ENCODE peak calls at places on chromosomes 3 and 15, in eight cellular contexts. A, W, P, O, V, J, I and Q are unnamed samples.
A peak's percentile ranks its signal among the peaks of the same experiment; 100 is the strongest.

GRCh38 chr3:111128884-111129283 is 57.3 kb downstream of the NECTIN3 start:
- DNase-seq in V (no peak), P (no peak), O (no peak), A (no peak), I (peak; percentile 48), W (no peak), J (no peak), Q (no peak)

GRCh38 chr3:74897006-74897405 is 282.5 kb upstream of the CNTN3 start:
- DNase-seq in O (no peak), V (no peak), W (peak; percentile 2), A (no peak), I (no peak), P (peak; percentile 56), J (peak; percentile 3), Q (no peak)

GRCh38 chr3:121153851-121154250 is 245.8 kb downstream of the STXBP5L start:
- DNase-seq in I (no peak), W (no peak), J (no peak), P (no peak), O (no peak), A (no peak), V (no peak), Q (no peak)

GRCh38 chr15:29226431-29227216 is 43.0 kb downstream of the NSMCE3 start:
- DNase-seq in J (no peak), I (no peak), O (no peak), P (peak; percentile 64), W (no peak), A (no peak), V (no peak), Q (no peak)

GRCh38 chr3:53140575-53141467 is 10.6 kb upstream of the RFT1 start:
- DNase-seq in O (no peak), A (no peak), I (peak; percentile 81), P (no peak), J (no peak), W (no peak), V (no peak), Q (no peak)

GRCh38 chr3:126450219-126450618 is 25.5 kb downstream of the ZXDC start:
- DNase-seq in I (no peak), P (no peak), W (no peak), J (no peak), O (no peak), V (no peak), A (no peak), Q (no peak)

GRCh38 chr15:39624806-39625205 is 43.9 kb downstream of the THBS1 start:
- DNase-seq in O (no peak), A (no peak), W (no peak), V (peak; percentile 45), J (no peak), I (peak; percentile 93), P (no peak), Q (peak; percentile 50)

GRCh38 chr15:80246425-80246894 is 5.6 kb downstream of the CTXND1 start:
- DNase-seq in A (no peak), V (no peak), W (no peak), J (no peak), O (no peak), I (peak; percentile 3), P (no peak), Q (peak; percentile 89)

GRCh38 chr15:100291106-100291505 is 50.7 kb downstream of the ADAMTS17 start:
- DNase-seq in W (no peak), A (no peak), P (no peak), O (no peak), J (no peak), I (no peak), V (no peak), Q (no peak)

GRCh38 chr3:129433565-129433964 is 5.1 kb upstream of the EFCAB12 start:
- DNase-seq in I (no peak), J (no peak), O (no peak), W (no peak), A (no peak), P (no peak), V (no peak), Q (no peak)

GRCh38 chr15:48609486-48609885 is 36.0 kb downstream of the FBN1 start:
- DNase-seq in A (no peak), O (no peak), I (no peak), W (no peak), J (no peak), P (no peak), V (no peak), Q (no peak)

GRCh38 chr15:72237286-72238224 is 6.6 kb upstream of the PKM start:
- DNase-seq in W (peak; percentile 97), A (peak; percentile 29), V (peak; percentile 51), P (peak; percentile 15), I (peak; percentile 98), O (peak; percentile 43), J (peak; percentile 89), Q (peak; percentile 85)

GRCh38 chr3:172635588-172635987 is 75.3 kb downstream of the NCEH1 start:
- DNase-seq in A (no peak), O (no peak), W (no peak), J (no peak), P (no peak), I (peak; percentile 60), V (peak; percentile 43), Q (no peak)

DNA sequence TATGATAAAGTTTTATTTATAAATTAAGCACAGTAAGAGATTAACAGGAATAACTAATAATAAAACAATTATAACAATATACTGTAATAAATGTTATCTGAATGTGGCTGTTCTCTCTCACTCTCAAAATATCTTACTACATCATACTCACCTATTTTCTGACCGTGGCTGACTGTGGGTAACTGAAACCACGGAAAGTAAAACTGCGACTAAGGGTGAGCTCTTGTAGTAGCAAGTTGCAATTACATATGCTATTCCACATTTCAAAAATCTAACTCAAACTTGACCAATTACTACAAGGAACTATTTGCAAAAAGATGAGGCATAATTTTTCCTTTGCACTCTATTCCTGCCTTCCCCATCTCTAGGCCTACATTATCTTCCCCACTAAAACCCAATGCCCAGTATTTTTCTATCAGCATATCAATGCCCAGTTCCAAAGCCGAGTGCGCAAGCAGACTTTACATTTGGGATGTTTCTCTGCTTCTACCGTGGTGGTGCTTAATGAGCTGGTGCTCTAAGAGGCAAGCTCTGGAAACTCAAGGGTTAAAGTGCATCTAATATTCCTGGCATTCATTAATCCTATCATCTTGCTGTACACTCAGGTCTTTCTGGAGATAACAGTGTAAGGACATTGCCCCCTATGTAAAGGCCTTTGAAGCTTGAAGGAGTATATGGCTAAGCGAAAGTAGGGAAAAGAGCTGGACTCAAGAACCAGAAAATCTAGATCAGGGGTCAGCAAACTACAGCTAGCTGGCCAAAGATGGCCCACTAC is 6.7 kb downstream of the PCYT1A start:
- DNase-seq in A (no peak), W (no peak), I (no peak), J (no peak), V (no peak), O (no peak), P (no peak), Q (no peak)
- TF ChIP-seq USF2 in A (no peak), W (no peak), I (no peak), J (no peak), V (no peak), O (no peak), P (no peak), Q (no peak)

GRCh38 chr3:158685151-158685550 is 12.7 kb upstream of the LXN start:
- DNase-seq in A (no peak), V (no peak), O (no peak), J (no peak), W (no peak), P (no peak), I (no peak), Q (no peak)

GRCh38 chr3:158678687-158679086 is 6.2 kb upstream of the LXN start:
- DNase-seq in I (no peak), V (no peak), P (no peak), W (no peak), A (no peak), J (no peak), O (no peak), Q (no peak)

GRCh38 chr3:158683216-158683975 is 10.9 kb upstream of the LXN start:
- DNase-seq in W (no peak), O (no peak), P (no peak), I (peak; percentile 88), J (no peak), A (no peak), V (no peak), Q (no peak)

GRCh38 chr3:158680861-158681260 is 8.4 kb upstream of the LXN start:
- DNase-seq in A (no peak), O (no peak), W (no peak), V (no peak), J (no peak), I (no peak), P (no peak), Q (no peak)

DNA sequence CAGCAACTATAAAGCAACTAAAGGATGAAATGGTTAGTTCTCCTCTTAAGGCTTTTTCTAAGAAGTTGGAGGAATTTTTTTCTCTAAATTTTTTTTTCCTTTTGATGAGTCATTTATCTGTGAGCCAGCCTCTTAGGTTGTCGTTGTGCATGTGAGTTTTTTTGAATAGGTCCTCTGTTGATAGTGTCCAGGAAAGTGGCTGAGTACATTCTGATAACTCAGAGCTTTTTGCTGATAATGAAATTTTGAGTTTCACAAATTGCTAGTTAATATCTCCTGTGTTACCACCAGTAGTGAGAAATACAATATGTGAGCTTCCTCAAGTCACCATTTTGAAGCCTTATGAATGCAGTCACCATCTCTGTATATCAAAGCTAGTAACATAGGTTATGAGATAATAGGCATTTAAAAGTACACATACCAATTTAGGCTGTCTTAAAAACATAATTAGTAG is 7.1 kb upstream of the LXN start:
- DNase-seq in O (no peak), I (peak; percentile 63), A (no peak), W (no peak), V (no peak), P (no peak), J (peak; percentile 31), Q (no peak)
- TF ChIP-seq USF2 in O (no peak), I (no peak), A (no peak), W (no peak), V (no peak), P (no peak), J (no peak), Q (no peak)

DNA sequence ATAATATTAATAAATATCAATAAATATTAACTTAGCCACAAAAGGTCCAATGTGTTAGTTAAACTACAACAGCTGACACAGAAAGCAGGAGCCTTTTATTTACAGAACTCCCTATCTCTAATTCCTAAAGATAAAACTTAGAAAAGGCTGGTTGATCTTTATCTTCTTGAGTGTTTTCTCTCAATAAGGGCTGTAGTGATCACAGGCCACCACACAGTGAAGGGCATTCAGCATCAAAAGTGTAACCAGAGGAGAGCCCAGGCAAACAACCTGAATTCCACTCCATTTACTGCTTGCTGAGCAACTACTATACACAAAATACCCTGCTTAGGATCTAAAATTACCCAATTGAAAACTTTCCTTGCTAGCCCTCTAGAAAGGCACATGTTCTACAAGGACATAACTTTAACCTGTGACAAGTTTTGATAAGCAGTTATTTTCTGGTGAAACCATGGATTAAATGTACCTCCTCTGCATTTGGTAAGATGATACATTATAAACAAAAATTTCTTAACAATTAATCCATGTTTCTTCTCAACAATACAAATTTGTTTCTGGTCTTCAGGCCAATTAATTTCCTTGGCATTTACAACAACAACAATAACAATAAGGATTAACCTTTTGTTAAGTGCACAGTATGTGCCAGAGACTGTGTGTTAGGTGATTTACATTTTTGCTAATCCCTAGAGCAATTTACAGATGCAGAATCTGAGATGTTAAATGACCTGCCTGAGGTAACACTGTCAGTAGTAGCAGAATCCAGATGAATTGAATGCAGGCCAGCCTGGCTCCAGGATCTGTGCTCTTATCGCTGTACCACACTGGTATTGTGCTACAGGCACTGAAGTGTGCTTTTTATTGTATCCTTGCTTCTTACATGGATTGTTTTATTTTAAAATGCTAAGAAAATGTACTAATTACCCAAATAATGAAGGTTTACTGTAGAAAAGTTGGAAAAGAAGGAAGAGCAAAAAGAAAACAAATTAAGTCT is 122.4 kb downstream of the MEIS2 start:
- DNase-seq in O (no peak), P (no peak), W (no peak), V (no peak), J (no peak), I (no peak), A (no peak), Q (peak; percentile 70)
- TF ChIP-seq USF2 in O (no peak), P (no peak), W (no peak), V (no peak), J (no peak), I (no peak), A (no peak), Q (no peak)

GRCh38 chr3:67415504-67415903 is 238.9 kb downstream of the SUCLG2 start:
- DNase-seq in I (peak; percentile 59), V (no peak), A (no peak), P (no peak), O (no peak), J (no peak), W (no peak), Q (no peak)
- TF ChIP-seq USF2 in I (no peak), V (no peak), A (no peak), P (no peak), O (no peak), J (no peak), W (no peak), Q (no peak)